ENCODE peak calls at places on chromosomes 3 and 15, in nine cellular contexts. F, R, Q, U, H, S, Y, I and P are unnamed samples.

GRCh38 chr15:48354694-48355303 is 23.6 kb downstream of the DUT start:
- DNase-seq in I (no peak), Q (no peak), R (no peak), H (no peak), U (no peak), S (no peak), Y (no peak), F (no peak), P (peak; percentile 28)

GRCh38 chr3:99984139-99984538 is 130.2 kb downstream of the FILIP1L start:
- DNase-seq in Y (no peak), R (no peak), F (no peak), U (no peak), H (no peak), S (no peak), Q (no peak), I (no peak), P (no peak)

GRCh38 chr15:48266029-48266428 is 59.9 kb downstream of the SLC12A1 start:
- DNase-seq in H (no peak), R (no peak), U (no peak), Y (no peak), S (no peak), F (no peak), Q (peak; percentile 37), I (no peak), P (no peak)

GRCh38 chr3:177811111-177811510 is 613.8 kb upstream of the TBL1XR1 start:
- DNase-seq in I (no peak), Q (no peak), U (no peak), R (no peak), F (no peak), S (no peak), Y (no peak), H (no peak), P (no peak)

GRCh38 chr15:90044916-90045371 is 43.8 kb downstream of the ZNF710 start:
- DNase-seq in I (no peak), F (no peak), S (no peak), R (no peak), Q (no peak), H (no peak), Y (no peak), U (no peak), P (no peak)

GRCh38 chr3:87461443-87461842 is 185.1 kb upstream of the POU1F1 start:
- DNase-seq in S (no peak), Y (no peak), F (no peak), U (no peak), H (no peak), I (no peak), R (no peak), Q (peak; percentile 68), P (no peak)

GRCh38 chr3:172061724-172062184 is 22.4 kb downstream of the FNDC3B start:
- DNase-seq in U (no peak), S (peak; percentile 69), H (no peak), R (no peak), Q (no peak), Y (peak; percentile 39), I (peak; percentile 83), F (no peak), P (peak; percentile 45)

GRCh38 chr15:42632100-42632675 is 56.8 kb downstream of the STARD9 start:
- DNase-seq in U (no peak), R (no peak), H (no peak), I (no peak), S (no peak), Q (no peak), Y (no peak), F (no peak), P (no peak)

GRCh38 chr3:132090921-132091320 is 56.1 kb upstream of the CPNE4 start:
- DNase-seq in U (no peak), I (no peak), H (no peak), R (no peak), Y (no peak), F (no peak), Q (no peak), S (no peak), P (no peak)

GRCh38 chr3:14441240-14441919 is 39.0 kb downstream of the SLC6A6 start:
- DNase-seq in R (no peak), I (no peak), H (no peak), S (peak; percentile 58), U (no peak), Y (no peak), Q (peak; percentile 34), F (no peak), P (no peak)

GRCh38 chr15:74725845-74726773 is 781 bp upstream of the CYP1A1 start:
- DNase-seq in Y (peak; percentile 88), I (peak; percentile 27), U (peak; percentile 73), S (peak; percentile 24), R (peak; percentile 35), Q (peak; percentile 16), H (peak; percentile 79), F (peak; percentile 27), P (no peak)

GRCh38 chr15:50718700-50719125 is 32.1 kb upstream of the TRPM7 start:
- DNase-seq in Y (peak; percentile 65), U (no peak), F (no peak), I (no peak), Q (no peak), S (no peak), R (no peak), H (no peak), P (no peak)

DNA sequence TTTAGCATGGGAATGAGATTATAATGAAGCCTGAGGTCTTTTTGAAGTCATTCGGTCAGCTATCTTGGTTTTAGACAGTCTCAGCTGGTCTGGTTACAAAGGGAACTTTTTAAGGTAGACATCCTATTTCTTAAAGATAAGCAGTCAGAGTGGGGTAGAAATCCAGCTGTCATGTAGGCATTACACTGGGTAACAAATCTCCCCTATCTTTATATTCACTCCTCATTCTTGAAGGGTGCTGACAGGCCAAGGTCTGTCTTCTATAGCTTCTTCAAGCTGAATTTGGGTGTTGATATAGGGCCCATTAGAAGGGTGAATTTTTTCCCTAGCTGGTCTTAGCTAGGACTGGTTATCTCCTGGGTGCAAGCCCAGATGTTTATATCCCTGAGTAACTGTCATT is 21.2 kb upstream of the NDN start:
- DNase-seq in U (no peak), H (no peak), F (no peak), Y (no peak), R (no peak), S (no peak), Q (no peak), I (no peak), P (no peak)
- H3K9me3 ChIP-seq in U (peaks cover 27% of the 10 kb centered on the region), H (no peaks in the 10 kb centered on the region), F (no peaks in the 10 kb centered on the region), Y (no peaks in the 10 kb centered on the region), R (no peaks in the 10 kb centered on the region), S (peaks cover 8% of the 10 kb centered on the region), Q (peaks cover 38% of the 10 kb centered on the region), I (no peaks in the 10 kb centered on the region), P (no peaks in the 10 kb centered on the region)

GRCh38 chr3:55885721-55886120 is 398.6 kb upstream of the WNT5A start:
- DNase-seq in S (peak; percentile 84), H (no peak), R (no peak), Y (peak; percentile 28), U (no peak), I (no peak), Q (peak; percentile 84), F (no peak), P (peak; percentile 74)
- TF ChIP-seq CTCF in S (no peak), H (no peak), R (no peak), Y (peak; percentile 15), U (peak; percentile 40), I (no peak), Q (peak; percentile 58), F (no peak), P (peak; percentile 29)

GRCh38 chr15:25242166-25242879 is 196.5 kb downstream of the UBE3A start:
- DNase-seq in I (no peak), Y (no peak), U (no peak), S (no peak), F (peak; percentile 12), H (no peak), R (peak; percentile 7), Q (no peak), P (no peak)
- H3K9me3 ChIP-seq in I (no peaks in the 10 kb centered on the region), Y (no peaks in the 10 kb centered on the region), U (peaks cover 58% of the 10 kb centered on the region), S (peaks cover 19% of the 10 kb centered on the region), F (no peaks in the 10 kb centered on the region), H (no peaks in the 10 kb centered on the region), R (no peaks in the 10 kb centered on the region), Q (peaks cover 60% of the 10 kb centered on the region), P (no peaks in the 10 kb centered on the region)

GRCh38 chr15:85839637-85840036 is 44.9 kb upstream of the KLHL25 start:
- DNase-seq in S (no peak), I (no peak), Q (no peak), H (no peak), Y (no peak), R (no peak), U (no peak), F (no peak), P (no peak)

GRCh38 chr15:85838655-85839054 is 43.9 kb upstream of the KLHL25 start:
- DNase-seq in R (no peak), I (no peak), U (no peak), Y (no peak), Q (no peak), S (no peak), H (no peak), F (no peak), P (no peak)

GRCh38 chr15:85840079-85840801 is 45.5 kb upstream of the KLHL25 start:
- DNase-seq in Q (peak; percentile 63), S (peak; percentile 75), H (peak; percentile 94), I (peak; percentile 88), Y (peak; percentile 94), U (peak; percentile 94), F (peak; percentile 66), R (peak; percentile 94), P (peak; percentile 47)

GRCh38 chr15:85837881-85838280 is 43.2 kb upstream of the KLHL25 start:
- DNase-seq in F (no peak), H (no peak), Q (no peak), Y (no peak), U (no peak), R (no peak), I (no peak), S (no peak), P (no peak)

DNA sequence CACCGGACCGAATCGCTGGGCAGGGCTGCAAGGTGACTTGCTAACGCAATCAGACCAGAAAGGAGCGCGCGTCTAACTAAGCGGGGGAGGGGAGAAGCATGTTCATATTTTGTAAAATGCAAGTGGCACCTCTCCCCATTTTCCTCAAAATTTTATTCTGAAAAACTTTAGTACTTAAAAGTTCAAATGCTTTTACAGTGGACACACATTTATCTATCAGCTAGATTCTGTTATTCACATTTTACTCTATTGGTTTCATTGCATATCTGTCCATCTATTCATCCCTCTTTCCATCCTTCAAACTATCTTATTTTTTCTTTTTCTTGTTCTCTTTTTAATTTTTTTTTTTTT is 46.1 kb upstream of the KLHL25 start:
- DNase-seq in Y (no peak), Q (no peak), U (no peak), S (no peak), H (no peak), F (no peak), I (no peak), R (no peak), P (no peak)
- TF ChIP-seq CTCF in Y (no peak), Q (no peak), U (no peak), S (no peak), H (no peak), F (no peak), I (no peak), R (no peak), P (no peak)